ENCODE peak calls at places on chromosomes 3 and 15, in five cellular contexts. G is BJ, C is AG04450, Z is foreskin fibroblast, D is tibial nerve. E is an unnamed sample.

GRCh38 chr15:40928975-40929729 is at the start of gene DLL4:
- DNase-seq in D (no peak), G (no peak), Z (peak), C (peak), E (no peak)

GRCh38 chr3:3998140-3998977 is 199.1 kb downstream of the LRRN1 start:
- DNase-seq in Z (no peak), D (no peak), C (no peak), G (no peak), E (no peak)

GRCh38 chr15:100635406-100636071 is 33.1 kb downstream of the ASB7 start:
- DNase-seq in Z (no peak), G (no peak), D (no peak), C (no peak), E (no peak)

GRCh38 chr3:12471228-12471627 is 13.1 kb upstream of the TSEN2 start:
- DNase-seq in D (no peak), G (no peak), C (no peak), Z (no peak), E (no peak)

GRCh38 chr15:32901995-32902394 is 184.2 kb downstream of the GREM1 start:
- DNase-seq in D (no peak), G (no peak), Z (no peak), C (no peak), E (no peak)

GRCh38 chr3:10762611-10763247 is 53.3 kb upstream of the SLC6A11 start:
- DNase-seq in Z (no peak), G (no peak), D (no peak), C (no peak), E (no peak)

GRCh38 chr3:117398166-117398954 is 688.8 kb downstream of the TUSC7 start:
- DNase-seq in C (no peak), G (no peak), D (no peak), Z (no peak), E (no peak)

GRCh38 chr3:182713743-182714517 is 79.4 kb upstream of the ATP11B start:
- DNase-seq in G (peak), Z (peak), C (peak), D (no peak), E (peak)

GRCh38 chr15:92801412-92801773 is 98.7 kb upstream of the CHD2 start:
- DNase-seq in D (no peak), G (peak), C (peak), Z (no peak), E (peak)

GRCh38 chr15:28885630-28886430 is at the start of gene APBA2:
- DNase-seq in G (no peak), D (no peak), Z (no peak), C (no peak), E (no peak)

GRCh38 chr15:101322016-101322695 is 27.1 kb upstream of the SNRPA1 start:
- DNase-seq in C (no peak), Z (no peak), D (no peak), G (no peak), E (no peak)

GRCh38 chr3:122533480-122533879 is 18.7 kb upstream of the KPNA1 start:
- DNase-seq in C (no peak), G (no peak), Z (no peak), D (no peak), E (no peak)

GRCh38 chr3:61685755-61686154 is 124.4 kb downstream of the PTPRG start:
- DNase-seq in Z (no peak), C (no peak), G (no peak), D (no peak), E (no peak)

GRCh38 chr15:24784506-24784905 is 108.9 kb downstream of the NPAP1 start:
- DNase-seq in C (no peak), D (no peak), G (no peak), Z (no peak), E (no peak)

GRCh38 chr15:36658321-36658720 is 78.9 kb downstream of the CDIN1 start:
- DNase-seq in D (no peak), C (no peak), G (peak), Z (peak), E (peak)

GRCh38 chr3:40876019-40876418 is 323.3 kb upstream of the CTNNB1 start:
- DNase-seq in D (no peak), C (no peak), G (no peak), Z (no peak), E (no peak)

GRCh38 chr3:40875581-40875980 is 323.7 kb upstream of the CTNNB1 start:
- DNase-seq in G (no peak), Z (no peak), D (no peak), C (no peak), E (no peak)

GRCh38 chr3:40877651-40878463 is 321.4 kb upstream of the CTNNB1 start:
- DNase-seq in D (peak), C (no peak), Z (no peak), G (no peak), E (no peak)

GRCh38 chr3:40876496-40876895 is 322.8 kb upstream of the CTNNB1 start:
- DNase-seq in D (no peak), C (no peak), G (no peak), Z (no peak), E (no peak)

GRCh38 chr3:40878464-40878905 is 320.8 kb upstream of the CTNNB1 start:
- DNase-seq in G (no peak), D (no peak), Z (no peak), C (no peak), E (no peak)
- H3K4me3 ChIP-seq in G (no peak), D (no peak), Z (no peak), C (no peak), E (no peak)

GRCh38 chr3:113532698-113533533 is 561 bp downstream of the SIDT1 start:
- DNase-seq in Z (no peak), D (no peak), C (no peak), G (no peak), E (no peak)
- TF ChIP-seq CTCF in Z (no peak), D (no peak), C (no peak), G (peak), E (no peak)

GRCh38 chr15:99100245-99101173 is 4.4 kb upstream of the SYNM start:
- DNase-seq in Z (peak), G (no peak), D (peak), C (no peak), E (no peak)
- H3K4me3 ChIP-seq in Z (peak), G (peak), D (peak), C (peak), E (peak)

GRCh38 chr3:45688882-45689786 is at the start of gene SACM1L:
- DNase-seq in Z (peak), G (peak), C (peak), D (peak), E (peak)
- TF ChIP-seq CTCF in Z (no peak), G (no peak), C (no peak), D (peak), E (no peak)

GRCh38 chr15:73225358-73226015 is 143.3 kb downstream of the HCN4 start:
- DNase-seq in D (no peak), C (no peak), Z (no peak), G (no peak), E (no peak)
- H3K4me3 ChIP-seq in D (no peak), C (no peak), Z (no peak), G (no peak), E (no peak)

GRCh38 chr15:68676011-68676605 is 97.3 kb downstream of the CORO2B start:
- DNase-seq in D (no peak), G (no peak), Z (no peak), C (no peak), E (no peak)

GRCh38 chr15:68674975-68675374 is 96.2 kb downstream of the CORO2B start:
- DNase-seq in Z (no peak), D (no peak), C (no peak), G (no peak), E (no peak)

GRCh38 chr15:68668926-68669600 is 90.3 kb downstream of the CORO2B start:
- DNase-seq in G (no peak), Z (no peak), D (no peak), C (no peak), E (no peak)

GRCh38 chr15:68672251-68672650 is 93.5 kb downstream of the CORO2B start:
- DNase-seq in D (no peak), Z (no peak), C (no peak), G (no peak), E (no peak)

DNA sequence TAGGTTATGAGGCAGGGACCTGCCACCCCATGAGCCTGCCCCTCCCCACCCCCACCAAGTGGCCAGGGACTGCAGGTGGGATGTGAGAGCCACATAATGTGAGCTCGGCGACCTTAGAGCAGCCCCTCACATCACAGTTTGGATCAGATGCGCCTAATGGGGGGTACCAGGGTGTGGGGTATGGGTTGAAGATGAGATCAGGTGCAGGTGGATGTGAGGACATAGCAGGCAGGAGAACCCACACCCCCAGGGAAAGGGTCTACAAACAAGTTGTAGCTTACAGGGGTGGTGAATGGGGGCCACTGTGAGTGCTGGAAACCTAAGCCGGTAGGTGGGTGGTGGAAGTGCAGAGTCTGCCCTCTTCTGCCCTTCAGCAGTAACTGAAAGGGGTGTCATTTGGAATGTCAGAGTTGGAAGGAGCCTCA is 94.0 kb downstream of the CORO2B start:
- DNase-seq in D (no peak), G (no peak), C (no peak), Z (peak), E (no peak)
- TF ChIP-seq CTCF in D (no peak), G (peak), C (peak), Z (peak), E (peak)

DNA sequence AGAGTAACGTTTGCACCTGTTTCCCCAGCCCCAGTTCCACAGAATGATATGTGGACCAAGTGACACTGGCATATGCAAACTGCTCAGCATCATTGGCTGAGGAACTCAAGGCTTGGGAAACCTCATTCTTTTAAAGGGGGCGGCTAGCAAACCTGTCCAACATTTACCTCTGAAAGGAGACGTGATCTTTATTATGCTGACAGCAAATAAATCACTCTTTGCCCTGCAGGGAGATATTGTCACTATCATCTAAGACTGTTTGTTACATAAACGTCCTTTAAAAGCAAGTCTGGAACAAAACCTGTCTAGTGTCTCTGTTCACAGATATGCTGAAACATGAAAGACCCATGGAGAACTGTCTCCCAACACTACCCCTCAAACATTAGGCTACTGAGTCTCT is 21.5 kb downstream of the CA12 start:
- DNase-seq in D (no peak), C (no peak), Z (no peak), G (no peak), E (no peak)
- H3K4me3 ChIP-seq in D (no peak), C (no peak), Z (no peak), G (no peak), E (no peak)

GRCh38 chr3:111619833-111620232 is 24.7 kb upstream of the ZBED2 start:
- DNase-seq in C (no peak), D (no peak), Z (no peak), G (no peak), E (no peak)

GRCh38 chr3:111618945-111619344 is 23.8 kb upstream of the ZBED2 start:
- DNase-seq in D (no peak), C (no peak), G (no peak), Z (no peak), E (no peak)

GRCh38 chr3:111617912-111618601 is 22.9 kb upstream of the ZBED2 start:
- DNase-seq in G (no peak), Z (no peak), C (no peak), D (no peak), E (no peak)

GRCh38 chr3:111617406-111617805 is 22.3 kb upstream of the ZBED2 start:
- DNase-seq in C (no peak), Z (no peak), D (no peak), G (no peak), E (no peak)

DNA sequence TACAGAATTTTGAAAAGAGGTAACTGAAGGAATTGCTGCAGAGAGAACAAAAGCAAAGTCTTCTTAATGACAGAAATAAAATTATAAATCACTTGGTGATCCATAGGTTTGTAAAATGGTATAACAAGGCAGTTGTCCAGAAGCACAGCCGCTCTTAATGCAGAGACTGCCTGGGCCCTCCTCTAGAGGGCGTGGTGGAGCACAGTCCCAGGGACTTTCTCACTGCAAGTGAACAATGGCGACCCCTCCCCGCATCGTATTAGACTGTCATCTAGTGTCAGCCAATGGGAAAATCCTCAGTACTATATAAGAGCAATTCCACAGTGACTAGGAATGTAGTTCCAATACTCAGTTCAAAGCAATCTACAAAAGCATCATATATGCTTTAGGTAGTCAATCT is 26.4 kb upstream of the ZBED2 start:
- DNase-seq in Z (no peak), D (no peak), C (no peak), G (no peak), E (no peak)
- TF ChIP-seq CTCF in Z (peak), D (no peak), C (peak), G (peak), E (peak)